ENCODE peak calls at places on chromosomes 12 and 14, in four cellular contexts. W is neuronal stem cell, M is tibial nerve, L is sigmoid colon. F is an unnamed sample. For H3K9me3 and H3K4me1, the result is how much of the 10 kb centered on the place peaks cover.

GRCh38 chr12:10236720-10237119 is 24.0 kb downstream of the GABARAPL1 start:
- DNase-seq in W (no peak), L (no peak), M (no peak), F (no peak)

GRCh38 chr12:70254846-70255245 is 11.6 kb downstream of the CNOT2 start:
- DNase-seq in L (no peak), W (no peak), M (no peak), F (no peak)

GRCh38 chr14:23631702-23632460 is 4.3 kb upstream of the DHRS2 start:
- DNase-seq in M (peak), L (peak), W (peak), F (peak)

GRCh38 chr12:5390174-5390799 is 41.6 kb upstream of the NTF3 start:
- DNase-seq in M (no peak), W (no peak), L (no peak), F (no peak)

GRCh38 chr14:26935733-26936132 is 337.9 kb upstream of the NOVA1 start:
- DNase-seq in L (no peak), M (no peak), W (no peak), F (no peak)

GRCh38 chr12:57416039-57416996 is 14.5 kb downstream of the R3HDM2 start:
- DNase-seq in L (no peak), W (no peak), M (no peak), F (no peak)

GRCh38 chr14:21071225-21072041 is 1.3 kb downstream of the ARHGEF40 start:
- DNase-seq in L (peak), W (peak), M (peak), F (peak)

GRCh38 chr12:19624401-19624930 is 185.2 kb downstream of the AEBP2 start:
- DNase-seq in M (no peak), L (no peak), W (no peak), F (no peak)

GRCh38 chr14:95895720-95896119 is 19.1 kb downstream of the TUNAR start:
- DNase-seq in M (no peak), L (no peak), W (no peak), F (no peak)

GRCh38 chr12:119068129-119068856 is 87.0 kb downstream of the SRRM4 start:
- DNase-seq in W (no peak), L (no peak), M (no peak), F (no peak)

GRCh38 chr14:37196604-37197420 is 925 bp upstream of the MIPOL1 start:
- DNase-seq in M (no peak), W (no peak), L (no peak), F (no peak)

GRCh38 chr12:117134059-117134458 is 34.8 kb upstream of the TESC start:
- DNase-seq in L (no peak), M (no peak), W (no peak), F (no peak)

GRCh38 chr12:79555006-79555925 is 135.5 kb downstream of the PAWR start:
- DNase-seq in L (no peak), M (no peak), W (no peak), F (no peak)

GRCh38 chr12:71045781-71046180 is 112.0 kb downstream of the TSPAN8 start:
- DNase-seq in W (no peak), L (no peak), M (no peak), F (no peak)

GRCh38 chr14:24259282-24260025 is 3.5 kb downstream of the TGM1 start:
- DNase-seq in M (no peak), L (no peak), W (no peak), F (no peak)

GRCh38 chr14:32509632-32510187 is 180.6 kb downstream of the AKAP6 start:
- DNase-seq in M (peak), W (no peak), L (peak), F (peak)

GRCh38 chr12:93624595-93625294 is 52.3 kb downstream of the SOCS2 start:
- DNase-seq in L (no peak), M (no peak), W (no peak), F (no peak)

GRCh38 chr12:23084236-23084995 is 459.4 kb downstream of the ETNK1 start:
- DNase-seq in M (no peak), W (no peak), L (no peak), F (no peak)

GRCh38 chr12:27498761-27499160 is 25.2 kb upstream of the PPFIBP1 start:
- DNase-seq in M (no peak), W (no peak), L (no peak), F (no peak)

GRCh38 chr12:85662209-85662607 is 174.0 kb downstream of the RASSF9 start:
- DNase-seq in M (no peak), W (no peak), L (no peak), F (no peak)

GRCh38 chr14:72665259-72665658 is 228.6 kb downstream of the DPF3 start:
- DNase-seq in M (no peak), W (no peak), L (no peak), F (no peak)

GRCh38 chr12:89369166-89369565 is 16.9 kb upstream of the DUSP6 start:
- DNase-seq in M (no peak), L (no peak), W (no peak), F (no peak)

GRCh38 chr12:112602150-112602549 is 183.4 kb downstream of the PTPN11 start:
- DNase-seq in M (no peak), L (no peak), W (peak), F (no peak)

GRCh38 chr14:40694026-40694425 is 912.6 kb upstream of the LRFN5 start:
- DNase-seq in M (no peak), L (no peak), W (no peak), F (no peak)

GRCh38 chr12:125564753-125565152 is 499.5 kb downstream of the AACS start:
- DNase-seq in L (no peak), M (no peak), W (no peak), F (no peak)

GRCh38 chr12:57247041-57247440 is 3.9 kb downstream of the STAC3 start:
- DNase-seq in M (no peak), W (no peak), L (no peak), F (no peak)

GRCh38 chr14:95614335-95614734 is 71.9 kb upstream of the TCL1B start:
- DNase-seq in L (no peak), M (no peak), W (no peak), F (no peak)

GRCh38 chr12:14257303-14257733 is 108.2 kb upstream of the ATF7IP start:
- DNase-seq in M (no peak), W (no peak), L (no peak), F (no peak)
- H3K4me3 ChIP-seq in M (peak), W (no peak), L (no peak), F (no peak)

DNA sequence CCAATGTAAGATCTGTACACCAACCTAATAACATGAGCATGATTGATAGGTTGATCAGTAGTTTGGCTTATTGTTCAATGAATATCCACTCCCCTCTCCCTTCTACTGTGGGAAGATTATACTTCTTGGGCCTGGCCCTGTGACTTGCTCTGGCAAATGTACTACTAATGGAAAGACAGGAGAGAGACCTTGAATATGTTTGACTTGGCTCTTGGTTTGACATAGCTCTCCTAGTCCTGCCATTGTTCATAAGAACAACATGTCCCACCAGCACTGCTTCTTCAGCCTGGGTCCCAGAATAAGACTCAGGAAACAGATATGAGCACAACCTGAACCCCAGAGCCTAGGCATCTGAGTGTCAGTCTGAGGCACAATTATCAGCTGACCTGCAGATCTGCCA is 112.8 kb upstream of the RESF1 start:
- DNase-seq in M (no peak), W (no peak), L (no peak), F (no peak)
- H3K9me3 ChIP-seq in M (under half), W (under half), L (under half), F (under half)

GRCh38 chr14:68473794-68474193 is 319.1 kb downstream of the ZFP36L1 start:
- DNase-seq in L (no peak), M (no peak), W (no peak), F (no peak)
- H3K4me1 ChIP-seq in L (under half), M (under half), W (half or more), F (under half)

GRCh38 chr12:77734489-77734888 is 96.2 kb upstream of the NAV3 start:
- DNase-seq in W (no peak), L (no peak), M (no peak), F (no peak)
- H3K4me3 ChIP-seq in W (no peak), L (no peak), M (no peak), F (no peak)

DNA sequence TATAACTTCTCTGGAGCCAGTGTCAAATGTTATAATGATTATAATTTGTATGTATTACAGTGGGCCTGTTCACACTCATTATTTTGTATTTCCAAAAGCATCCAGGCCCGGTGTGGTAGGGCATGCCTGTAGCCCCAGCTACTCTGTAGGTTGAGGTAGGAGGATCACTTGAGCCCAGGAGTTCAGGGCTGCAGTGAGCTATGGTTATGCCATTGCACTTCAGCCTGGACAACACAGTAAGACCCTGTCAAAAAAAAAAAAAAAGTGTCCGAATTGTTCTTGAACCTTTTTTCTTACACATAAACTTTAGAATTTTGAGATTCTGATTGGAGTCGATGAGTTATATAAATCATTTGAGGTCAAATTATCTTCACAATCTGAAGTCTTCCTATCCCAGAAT is 1.0 kb downstream of the ZNF84 start:
- DNase-seq in W (no peak), M (no peak), L (no peak), F (no peak)
- H3K9me3 ChIP-seq in W (half or more), M (under half), L (under half), F (half or more)

DNA sequence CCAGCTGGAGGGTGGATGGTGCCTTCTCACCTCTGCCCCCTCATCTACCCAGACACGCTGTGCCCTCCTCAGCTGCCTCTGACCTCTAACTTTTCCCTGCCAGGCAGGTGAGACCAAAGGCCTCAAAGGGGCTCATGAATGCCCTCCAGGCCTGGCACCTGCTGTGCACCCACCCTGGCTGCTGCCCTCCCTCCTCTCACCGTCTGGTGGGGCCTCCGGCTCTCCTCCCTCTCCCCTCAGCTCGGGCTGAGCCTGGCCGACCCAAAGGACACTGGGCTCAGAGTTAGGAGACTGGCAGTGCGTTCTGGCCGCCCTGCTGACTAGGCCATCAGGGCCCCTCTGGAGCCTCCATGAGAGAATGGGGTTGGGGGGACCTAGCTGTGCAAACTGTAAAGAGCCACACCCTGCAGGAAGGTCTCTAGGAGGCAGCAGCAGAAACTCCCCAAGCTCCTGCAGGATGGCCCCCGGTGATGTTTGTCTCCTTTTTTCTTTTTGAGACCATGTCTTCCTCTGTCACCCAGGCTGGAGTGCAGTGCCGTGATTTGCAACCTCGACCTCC is 40.3 kb upstream of the PPP1R13B start:
- DNase-seq in W (no peak), L (no peak), M (no peak), F (no peak)
- H3K4me1 ChIP-seq in W (under half), L (under half), M (under half), F (under half)